ENCODE peak calls at places on chromosomes 12 and 14, in ten cellular contexts. N is MM.1S; D is GM04504; G is OCI-LY7; V is CD14-positive monocyte; Z is CD8-positive, alpha-beta T cell; F is BJ; J is AG20443; K is stimulated activated CD4-positive, alpha-beta T cell treated with anti-CD3 and anti-CD28 coated beads, TNF-alpha, amount 100 ng/mL, for 4 hours; T is cardiac muscle cell. O is an unnamed sample.

GRCh38 chr14:86787782-86788181 is 1205.2 kb downstream of the GALC start:
- DNase-seq in K (no peak), J (no peak), D (no peak), F (no peak), Z (no peak), T (peak), G (peak), N (no peak), V (no peak), O (no peak)

GRCh38 chr14:104750658-104751057 is 2.3 kb upstream of the SIVA1 start:
- DNase-seq in D (no peak), K (no peak), F (no peak), Z (no peak), G (peak), J (no peak), V (no peak), N (no peak), T (no peak), O (no peak)

GRCh38 chr14:74414380-74414779 is 11.6 kb downstream of the SYNDIG1L start:
- DNase-seq in G (no peak), K (no peak), V (no peak), F (no peak), Z (no peak), J (no peak), D (no peak), N (no peak), T (peak), O (no peak)

GRCh38 chr12:77229640-77230442 is 164.5 kb upstream of the E2F7 start:
- DNase-seq in K (no peak), F (no peak), N (no peak), D (no peak), Z (no peak), T (no peak), J (no peak), V (no peak), G (no peak), O (no peak)

GRCh38 chr12:104951759-104952509 is 6.2 kb downstream of the SLC41A2 start:
- DNase-seq in Z (no peak), T (no peak), G (no peak), F (no peak), D (no peak), N (no peak), K (no peak), V (no peak), J (peak), O (no peak)

GRCh38 chr14:65170768-65171251 is 68.5 kb upstream of the MAX start:
- DNase-seq in D (peak), K (no peak), N (no peak), T (peak), Z (peak), G (peak), F (no peak), V (no peak), J (peak), O (no peak)

GRCh38 chr12:71130670-71131069 is 27.1 kb downstream of the TSPAN8 start:
- DNase-seq in G (no peak), F (no peak), V (no peak), K (no peak), J (no peak), D (no peak), T (no peak), Z (no peak), N (no peak), O (no peak)

GRCh38 chr12:31868980-31869379 is 90.2 kb upstream of the RESF1 start:
- DNase-seq in K (no peak), T (peak), J (no peak), V (no peak), Z (no peak), N (no peak), D (peak), F (peak), G (no peak), O (no peak)

GRCh38 chr12:32522322-32523221 is 123.2 kb downstream of the FGD4 start:
- DNase-seq in D (no peak), N (peak), K (no peak), V (no peak), F (no peak), T (no peak), Z (no peak), J (no peak), G (peak), O (no peak)

GRCh38 chr14:59342516-59343484 is 122.4 kb downstream of the GPR135 start:
- DNase-seq in V (no peak), D (no peak), F (no peak), T (peak), K (no peak), J (no peak), G (no peak), N (no peak), Z (no peak), O (no peak)

GRCh38 chr12:56127888-56128668 is at the start of gene ESYT1:
- DNase-seq in V (peak), J (peak), K (peak), F (peak), G (peak), D (peak), Z (peak), N (peak), T (peak), O (peak)

GRCh38 chr14:65846469-65846868 is 433.9 kb downstream of the FUT8 start:
- DNase-seq in V (no peak), Z (no peak), D (no peak), J (no peak), N (peak), T (no peak), G (no peak), F (no peak), K (no peak), O (no peak)

GRCh38 chr14:92890830-92891598 is 31.9 kb upstream of the CHGA start:
- DNase-seq in D (no peak), G (no peak), J (no peak), Z (no peak), F (no peak), V (no peak), K (no peak), N (no peak), T (no peak), O (no peak)

GRCh38 chr12:77782034-77782433 is 48.7 kb upstream of the NAV3 start:
- DNase-seq in G (no peak), D (no peak), J (no peak), V (no peak), N (no peak), K (no peak), T (no peak), Z (no peak), F (no peak), O (no peak)

GRCh38 chr14:104116544-104117340 is 21.6 kb upstream of the KIF26A start:
- DNase-seq in V (no peak), D (no peak), K (no peak), Z (no peak), G (no peak), J (no peak), F (no peak), N (no peak), T (peak), O (no peak)

GRCh38 chr12:124099661-124100060 is 126.6 kb downstream of the ZNF664 start:
- DNase-seq in J (no peak), G (no peak), Z (no peak), F (no peak), N (no peak), D (no peak), T (no peak), V (no peak), K (no peak), O (no peak)

GRCh38 chr14:70398280-70398679 is 18.6 kb downstream of the SYNJ2BP start:
- DNase-seq in K (no peak), F (no peak), Z (no peak), T (no peak), V (no peak), G (no peak), D (no peak), N (no peak), J (no peak), O (no peak)

GRCh38 chr12:27970391-27970980 is 2.0 kb downstream of the PTHLH start:
- DNase-seq in T (peak), D (no peak), N (no peak), F (no peak), Z (no peak), K (no peak), V (no peak), J (peak), G (no peak), O (no peak)

O was measured in Panc1.